ENCODE peak calls at places on chromosomes 4 and X, in six cellular contexts. M is substantia nigra, I is fibroblast of the conjunctiva, G is mesenchymal stem cell, J is AG10803, K is NCI-H187 treated with DMSO at 0.1 percent for 48 hours. N is an unnamed sample.

GRCh38 chr4:186024637-186025320 is 44.2 kb upstream of the TLR3 start:
- DNase-seq in J (no peak), I (no peak), G (no peak), K (no peak), M (no peak), N (no peak)

GRCh38 chrX:46198858-46199257 is 346.4 kb downstream of the ZNF674 start:
- DNase-seq in K (no peak), G (peak; percentile 59), M (no peak), J (no peak), I (no peak), N (no peak)

GRCh38 chr4:187065396-187065795 is 341.7 kb upstream of the FAT1 start:
- DNase-seq in I (no peak), M (no peak), J (no peak), K (no peak), G (no peak), N (no peak)

GRCh38 chr4:5165419-5166369 is 114.4 kb downstream of the STK32B start:
- DNase-seq in G (peak; percentile 74), K (no peak), M (no peak), I (no peak), J (peak; percentile 79), N (no peak)

GRCh38 chrX:24760601-24761000 is 66.9 kb downstream of the POLA1 start:
- DNase-seq in J (peak; percentile 61), I (no peak), G (peak; percentile 1), M (no peak), K (no peak), N (no peak)

GRCh38 chr4:21811576-21811975 is 137.0 kb downstream of the KCNIP4 start:
- DNase-seq in I (no peak), M (no peak), J (peak; percentile 82), G (peak; percentile 28), K (no peak), N (no peak)

GRCh38 chr4:63036159-63036866 is 1372.9 kb downstream of the TECRL start:
- DNase-seq in J (no peak), M (no peak), K (no peak), G (no peak), I (no peak), N (no peak)

GRCh38 chr4:155819066-155819465 is 47.0 kb downstream of the ASIC5 start:
- DNase-seq in G (no peak), I (peak; percentile 21), M (no peak), J (no peak), K (no peak), N (no peak)

GRCh38 chr4:154084864-154085263 is 296.0 kb upstream of the SFRP2 start:
- DNase-seq in G (peak; percentile 25), I (no peak), J (no peak), K (no peak), M (no peak), N (peak; percentile 50)

GRCh38 chr4:113540859-113541258 is 220.7 kb downstream of the CAMK2D start:
- DNase-seq in J (peak; percentile 28), G (peak; percentile 52), I (peak; percentile 35), M (no peak), K (no peak), N (no peak)

GRCh38 chrX:104370089-104370488 is 115.4 kb upstream of the ESX1 start:
- DNase-seq in G (peak; percentile 17), M (no peak), K (no peak), I (no peak), J (peak; percentile 0), N (peak; percentile 36)

GRCh38 chr4:150385606-150386005 is 196.3 kb upstream of the MAB21L2 start:
- DNase-seq in M (no peak), K (peak; percentile 76), I (peak; percentile 92), J (peak; percentile 95), G (peak; percentile 96), N (peak; percentile 9)

GRCh38 chrX:85992811-85993229 is 54.5 kb downstream of the CHM start:
- DNase-seq in M (no peak), J (peak; percentile 37), I (peak; percentile 2), K (no peak), G (peak; percentile 46), N (peak; percentile 9)

GRCh38 chr4:123096038-123096437 is 173.6 kb upstream of the NUDT6 start:
- DNase-seq in I (no peak), K (no peak), M (no peak), J (no peak), G (peak; percentile 30), N (no peak)

GRCh38 chr4:184548651-184549341 is 74.4 kb upstream of the IRF2 start:
- DNase-seq in I (no peak), M (no peak), G (no peak), K (no peak), J (no peak), N (no peak)

GRCh38 chr4:73718375-73719373 is 21.7 kb upstream of the CXCL8 start:
- DNase-seq in I (no peak), J (peak; percentile 87), G (no peak), M (no peak), K (no peak), N (no peak)

GRCh38 chr4:186725422-186726149 is 1.9 kb upstream of the FAT1 start:
- DNase-seq in G (peak; percentile 89), M (peak; percentile 60), I (peak; percentile 71), K (no peak), J (peak; percentile 86), N (peak; percentile 74)

GRCh38 chr4:4385729-4386295 is 1.1 kb upstream of the NSG1 start:
- DNase-seq in K (no peak), J (no peak), I (no peak), G (no peak), M (no peak), N (no peak)

GRCh38 chr4:77025643-77026321 is 50.0 kb downstream of the CCNI start:
- DNase-seq in K (no peak), M (no peak), J (peak; percentile 55), I (no peak), G (peak; percentile 55), N (no peak)

GRCh38 chrX:7514871-7515599 is 327.9 kb upstream of the VCX start:
- DNase-seq in J (peak; percentile 15), G (no peak), K (no peak), M (no peak), I (peak; percentile 1), N (no peak)

GRCh38 chrX:123835661-123836371 is 24.0 kb upstream of the XIAP start:
- DNase-seq in M (no peak), J (peak; percentile 62), K (no peak), G (peak; percentile 74), I (no peak), N (peak; percentile 59)

GRCh38 chrX:41475166-41475565 is 28.0 kb downstream of the NYX start:
- DNase-seq in G (no peak), K (no peak), J (no peak), M (no peak), I (no peak), N (no peak)

GRCh38 chr4:113561092-113561491 is 200.4 kb downstream of the CAMK2D start:
- DNase-seq in G (no peak), J (no peak), I (no peak), M (no peak), K (no peak), N (no peak)

GRCh38 chr4:148056879-148057278 is 325.0 kb downstream of the ARHGAP10 start:
- DNase-seq in I (peak; percentile 26), K (no peak), M (peak; percentile 20), G (peak; percentile 65), J (peak; percentile 51), N (peak; percentile 29)

GRCh38 chr4:18664051-18664450 is 642.5 kb upstream of the LCORL start:
- DNase-seq in J (no peak), M (peak; percentile 19), I (no peak), G (no peak), K (no peak), N (no peak)